ENCODE peak calls at places on chromosomes 7 and 10, in nine cellular contexts. M, D, B, I, U, W, L, C and V are unnamed samples.

GRCh38 chr7:107924841-107925490 is 34.0 kb downstream of the DLD start:
- DNase-seq in M (no peak), D (no peak), B (no peak), I (no peak), U (no peak), W (no peak), L (no peak), C (no peak), V (peak; percentile 72)

GRCh38 chr7:41758321-41758720 is 55.4 kb upstream of the INHBA start:
- DNase-seq in M (no peak), D (peak; percentile 23), B (no peak), I (no peak), U (no peak), W (no peak), L (no peak), C (no peak), V (peak; percentile 21)

GRCh38 chr10:70500812-70501301 is 22.3 kb downstream of the PALD1 start:
- DNase-seq in M (no peak), D (no peak), B (no peak), I (no peak), U (peak; percentile 67), W (no peak), L (no peak), C (no peak), V (no peak)

GRCh38 chr10:129769381-129770116 is 194.5 kb downstream of the EBF3 start:
- DNase-seq in M (no peak), D (no peak), B (no peak), I (no peak), U (no peak), W (no peak), L (no peak), C (no peak), V (no peak)

GRCh38 chr7:55477781-55478374 is 94.4 kb downstream of the VOPP1 start:
- DNase-seq in M (peak; percentile 91), D (peak; percentile 90), B (no peak), I (no peak), U (no peak), W (peak; percentile 5), L (no peak), C (no peak), V (peak; percentile 60)

GRCh38 chr10:48981310-48981907 is 41.8 kb upstream of the LRRC18 start:
- DNase-seq in M (peak; percentile 50), D (peak; percentile 21), B (no peak), I (peak; percentile 80), U (peak; percentile 27), W (peak; percentile 66), L (peak; percentile 23), C (peak; percentile 45), V (peak; percentile 73)

GRCh38 chr7:67438174-67438837 is 441.7 kb downstream of the TYW1 start:
- DNase-seq in M (no peak), D (no peak), B (no peak), I (no peak), U (no peak), W (no peak), L (no peak), C (no peak), V (no peak)

GRCh38 chr7:2632717-2633537 is 1.1 kb downstream of the TTYH3 start:
- DNase-seq in M (peak; percentile 82), D (peak; percentile 76), B (no peak), I (peak; percentile 69), U (peak; percentile 61), W (peak; percentile 85), L (peak; percentile 79), C (peak; percentile 67), V (peak; percentile 52)

GRCh38 chr7:150824379-150825177 is 24.0 kb downstream of the TMEM176A start:
- DNase-seq in M (no peak), D (no peak), B (no peak), I (no peak), U (no peak), W (no peak), L (no peak), C (no peak), V (no peak)

GRCh38 chr7:94295805-94296204 is 98.9 kb upstream of the COL1A2 start:
- DNase-seq in M (peak; percentile 14), D (peak; percentile 84), B (no peak), I (no peak), U (peak; percentile 75), W (no peak), L (no peak), C (no peak), V (peak; percentile 44)

GRCh38 chr10:124090630-124091209 is 2.7 kb downstream of the CHST15 start:
- DNase-seq in M (no peak), D (no peak), B (no peak), I (no peak), U (no peak), W (no peak), L (no peak), C (no peak), V (no peak)